ENCODE peak calls at places on chromosomes 13 and 19, in nine cellular contexts. Q is neural crest cell, X is left ventricle myocardium inferior, N is cardiac fibroblast, M is Right ventricle myocardium superior, B is non-pigmented ciliary epithelial cell, J is fibroblast of pulmonary artery, T is NCI-H460, W is NCI-H1436. P is an unnamed sample.

GRCh38 chr13:93183302-93183701 is 43.3 kb upstream of the GPC6 start:
- DNase-seq in X (no peak), N (no peak), W (no peak), B (no peak), T (no peak), J (no peak), M (no peak), Q (no peak), P (no peak)

GRCh38 chr13:45434556-45435371 is 16.6 kb upstream of the SLC25A30 start:
- DNase-seq in W (no peak), N (no peak), J (no peak), M (no peak), X (no peak), T (no peak), B (no peak), Q (no peak), P (no peak)

GRCh38 chr19:47032171-47032811 is 12.7 kb downstream of the NPAS1 start:
- DNase-seq in N (peak), J (no peak), B (no peak), M (no peak), Q (no peak), X (no peak), T (no peak), W (peak), P (peak)

GRCh38 chr13:43369319-43369718 is 345.9 kb downstream of the DNAJC15 start:
- DNase-seq in B (no peak), X (no peak), T (no peak), J (no peak), N (no peak), W (no peak), M (no peak), Q (no peak), P (no peak)

GRCh38 chr13:23794267-23795161 is 94.7 kb downstream of the MIPEP start:
- DNase-seq in W (no peak), M (no peak), N (peak), B (no peak), Q (no peak), T (peak), X (no peak), J (peak), P (no peak)

GRCh38 chr13:24271611-24272451 is 37.5 kb upstream of the C1QTNF9 start:
- DNase-seq in X (peak), N (peak), J (peak), W (no peak), M (peak), B (peak), Q (peak), T (no peak), P (no peak)

GRCh38 chr13:102599451-102600012 is 2.7 kb downstream of the TPP2 start:
- DNase-seq in M (no peak), B (no peak), Q (no peak), W (no peak), N (no peak), J (no peak), T (no peak), X (no peak), P (no peak)

GRCh38 chr13:95957331-95957730 is 95.9 kb downstream of the UGGT2 start:
- DNase-seq in X (no peak), N (no peak), W (no peak), Q (no peak), M (no peak), J (no peak), B (no peak), T (no peak), P (no peak)

GRCh38 chr13:95509521-95510315 is 42.8 kb upstream of the CLDN10 start:
- DNase-seq in B (no peak), J (peak), W (no peak), Q (no peak), N (no peak), X (no peak), M (no peak), T (no peak), P (no peak)

GRCh38 chr19:7628589-7629311 is 595 bp downstream of the XAB2 start:
- DNase-seq in J (no peak), W (no peak), X (no peak), N (no peak), B (no peak), M (no peak), Q (no peak), T (no peak), P (no peak)

GRCh38 chr19:15812059-15812722 is 3.3 kb downstream of the OR10H1 start:
- DNase-seq in M (no peak), J (no peak), Q (no peak), N (no peak), T (no peak), X (no peak), B (no peak), W (no peak), P (no peak)

GRCh38 chr19:56189785-56190184 is 7.8 kb downstream of the ZSCAN5B start:
- DNase-seq in X (no peak), W (no peak), M (no peak), J (no peak), N (no peak), Q (no peak), B (no peak), T (no peak), P (no peak)

GRCh38 chr19:38265213-38265861 is 964 bp downstream of the SPINT2 start:
- DNase-seq in B (no peak), J (no peak), N (no peak), W (no peak), X (no peak), Q (no peak), T (no peak), M (no peak), P (no peak)

GRCh38 chr19:50909240-50910070 is 1.7 kb downstream of the KLK4 start:
- DNase-seq in X (no peak), J (peak), W (peak), T (peak), Q (peak), B (no peak), N (peak), M (no peak), P (peak)

GRCh38 chr13:110206170-110206569 is 100.8 kb downstream of the COL4A1 start:
- DNase-seq in N (no peak), W (no peak), J (no peak), Q (no peak), B (no peak), M (no peak), T (no peak), X (no peak), P (no peak)

GRCh38 chr13:77475345-77476084 is 60.0 kb upstream of the SCEL start:
- DNase-seq in T (no peak), W (no peak), B (no peak), X (no peak), N (no peak), J (no peak), Q (no peak), M (peak), P (no peak)

GRCh38 chr19:46725859-46726393 is 9.0 kb upstream of the PRKD2 start:
- DNase-seq in X (no peak), J (no peak), B (no peak), W (no peak), M (no peak), Q (no peak), N (no peak), T (no peak), P (no peak)

GRCh38 chr19:1113278-1113985 is 9.6 kb downstream of the GPX4 start:
- DNase-seq in M (peak), B (no peak), J (peak), N (peak), T (peak), Q (peak), W (peak), X (peak), P (peak)

GRCh38 chr13:24997367-24997967 is 98.5 kb upstream of the PABPC3 start:
- DNase-seq in Q (peak), B (no peak), N (peak), T (peak), X (no peak), M (no peak), J (peak), W (no peak), P (no peak)

GRCh38 chr19:33947565-33947964 is 150.9 kb downstream of the KCTD15 start:
- DNase-seq in Q (no peak), W (no peak), N (no peak), X (no peak), B (no peak), J (peak), T (peak), M (no peak), P (no peak)

GRCh38 chr19:5038631-5039271 is 69.8 kb downstream of the KDM4B start:
- DNase-seq in N (peak), Q (no peak), X (no peak), M (no peak), J (peak), T (peak), B (no peak), W (no peak), P (no peak)

GRCh38 chr13:61728468-61728867 is 312.8 kb upstream of the PCDH20 start:
- DNase-seq in X (no peak), Q (no peak), B (no peak), T (peak), M (no peak), W (no peak), J (peak), N (peak), P (no peak)

GRCh38 chr19:38478273-38478971 is 44.9 kb downstream of the RYR1 start:
- DNase-seq in M (no peak), W (no peak), Q (peak), B (no peak), N (no peak), T (peak), X (no peak), J (peak), P (no peak)

GRCh38 chr19:18055967-18056366 is 30.8 kb downstream of the IL12RB1 start:
- DNase-seq in J (no peak), M (no peak), W (no peak), B (no peak), T (no peak), X (no peak), Q (no peak), N (no peak), P (no peak)

GRCh38 chr13:102651392-102651791 is 43.5 kb downstream of the METTL21C start:
- DNase-seq in X (no peak), M (no peak), J (peak), B (peak), Q (no peak), T (no peak), W (no peak), N (peak), P (no peak)

P was measured in mesothelial cell of epicardium.